ENCODE peak calls at places on chromosome 5, in four cellular contexts. One of them, this sample, is unnamed.

GRCh38 chr5:74630387-74631087 is 10.0 kb downstream of the ENC1 start:
- DNase-seq in prostate gland: no peak
- DNase-seq in choroid plexus epithelial cell: peak; percentile 93
- DNase-seq in NB4: no peak
- DNase-seq in this sample: peak; percentile 93

GRCh38 chr5:153147891-153148623 is 342.4 kb upstream of the GRIA1 start:
- DNase-seq in prostate gland: no peak
- DNase-seq in choroid plexus epithelial cell: peak; percentile 51
- DNase-seq in NB4: peak; percentile 53
- DNase-seq in this sample: peak; percentile 18

GRCh38 chr5:61319388-61320146 is 12.5 kb upstream of the ZSWIM6 start:
- DNase-seq in prostate gland: no peak
- DNase-seq in choroid plexus epithelial cell: peak; percentile 81
- DNase-seq in NB4: peak; percentile 48
- DNase-seq in this sample: no peak

GRCh38 chr5:141508808-141509611 is 20.1 kb downstream of the PCDHGC5 start:
- DNase-seq in prostate gland: no peak
- DNase-seq in choroid plexus epithelial cell: peak; percentile 91
- DNase-seq in NB4: peak; percentile 89
- DNase-seq in this sample: peak; percentile 96

GRCh38 chr5:1901081-1901480 is 18.4 kb upstream of the IRX4 start:
- DNase-seq in prostate gland: no peak
- DNase-seq in choroid plexus epithelial cell: no peak
- DNase-seq in NB4: no peak
- DNase-seq in this sample: peak; percentile 45

GRCh38 chr5:157864067-157864466 is 5.1 kb upstream of the CLINT1 start:
- DNase-seq in prostate gland: no peak
- DNase-seq in choroid plexus epithelial cell: no peak
- DNase-seq in NB4: no peak
- DNase-seq in this sample: no peak

GRCh38 chr5:80181618-80182211 is 74.1 kb downstream of the SERINC5 start:
- DNase-seq in prostate gland: peak; percentile 94
- DNase-seq in choroid plexus epithelial cell: peak; percentile 27
- DNase-seq in NB4: peak; percentile 88
- DNase-seq in this sample: peak; percentile 45

GRCh38 chr5:98904786-98905185 is 24.0 kb downstream of the CHD1 start:
- DNase-seq in prostate gland: no peak
- DNase-seq in choroid plexus epithelial cell: peak; percentile 56
- DNase-seq in NB4: no peak
- DNase-seq in this sample: peak; percentile 10

GRCh38 chr5:79269733-79270166 is 33.8 kb downstream of the JMY start:
- DNase-seq in prostate gland: no peak
- DNase-seq in choroid plexus epithelial cell: no peak
- DNase-seq in NB4: no peak
- DNase-seq in this sample: no peak

GRCh38 chr5:42715791-42716190 is 40.8 kb upstream of the CCDC152 start:
- DNase-seq in prostate gland: no peak
- DNase-seq in choroid plexus epithelial cell: no peak
- DNase-seq in NB4: no peak
- DNase-seq in this sample: no peak

GRCh38 chr5:125874057-125874456 is 549.2 kb upstream of the GRAMD2B start:
- DNase-seq in prostate gland: no peak
- DNase-seq in choroid plexus epithelial cell: no peak
- DNase-seq in NB4: no peak
- DNase-seq in this sample: no peak

GRCh38 chr5:35617435-35618296 is at the start of gene SPEF2:
- DNase-seq in prostate gland: peak; percentile 72
- DNase-seq in choroid plexus epithelial cell: peak; percentile 93
- DNase-seq in NB4: peak; percentile 42
- DNase-seq in this sample: peak; percentile 89

GRCh38 chr5:72624641-72625236 is 117.5 kb upstream of the ZNF366 start:
- DNase-seq in prostate gland: no peak
- DNase-seq in choroid plexus epithelial cell: peak; percentile 50
- DNase-seq in NB4: no peak
- DNase-seq in this sample: peak; percentile 48

GRCh38 chr5:73365301-73365853 is 83.2 kb downstream of the FOXD1 start:
- DNase-seq in prostate gland: no peak
- DNase-seq in choroid plexus epithelial cell: peak; percentile 87
- DNase-seq in NB4: no peak
- DNase-seq in this sample: peak; percentile 95

GRCh38 chr5:95812100-95812472 is 10.4 kb downstream of the GLRX start:
- DNase-seq in prostate gland: no peak
- DNase-seq in choroid plexus epithelial cell: peak; percentile 70
- DNase-seq in NB4: no peak
- DNase-seq in this sample: peak; percentile 55

GRCh38 chr5:72476721-72477120 is 30.5 kb downstream of the ZNF366 start:
- DNase-seq in prostate gland: no peak
- DNase-seq in choroid plexus epithelial cell: no peak
- DNase-seq in NB4: no peak
- DNase-seq in this sample: no peak

GRCh38 chr5:14142856-14143508 is at the start of gene TRIO:
- DNase-seq in prostate gland: peak; percentile 93
- DNase-seq in choroid plexus epithelial cell: peak; percentile 93
- DNase-seq in NB4: peak; percentile 71
- DNase-seq in this sample: peak; percentile 92

GRCh38 chr5:111863801-111864200 is 106.8 kb upstream of the NREP start:
- DNase-seq in prostate gland: no peak
- DNase-seq in choroid plexus epithelial cell: peak; percentile 23
- DNase-seq in NB4: peak; percentile 38
- DNase-seq in this sample: no peak

GRCh38 chr5:109900911-109901627 is 211.3 kb downstream of the MAN2A1 start:
- DNase-seq in prostate gland: no peak
- DNase-seq in choroid plexus epithelial cell: no peak
- DNase-seq in NB4: no peak
- DNase-seq in this sample: no peak

GRCh38 chr5:92861531-92862285 is 719.3 kb downstream of the NR2F1-AS1 start:
- DNase-seq in prostate gland: no peak
- DNase-seq in choroid plexus epithelial cell: no peak
- DNase-seq in NB4: no peak
- DNase-seq in this sample: no peak

GRCh38 chr5:90297045-90297764 is 112.4 kb downstream of the CETN3 start:
- DNase-seq in prostate gland: no peak
- DNase-seq in choroid plexus epithelial cell: no peak
- DNase-seq in NB4: no peak
- DNase-seq in this sample: no peak

GRCh38 chr5:114450516-114450909 is 88.6 kb downstream of the KCNN2 start:
- DNase-seq in prostate gland: no peak
- DNase-seq in choroid plexus epithelial cell: peak; percentile 7
- DNase-seq in NB4: peak; percentile 6
- DNase-seq in this sample: peak; percentile 8

GRCh38 chr5:67960939-67961338 is 254.6 kb upstream of the PIK3R1 start:
- DNase-seq in prostate gland: no peak
- DNase-seq in choroid plexus epithelial cell: no peak
- DNase-seq in NB4: no peak
- DNase-seq in this sample: no peak

GRCh38 chr5:65213921-65214525 is 267.7 kb downstream of the ADAMTS6 start:
- DNase-seq in prostate gland: no peak
- DNase-seq in choroid plexus epithelial cell: peak; percentile 69
- DNase-seq in NB4: peak; percentile 18
- DNase-seq in this sample: peak; percentile 48

GRCh38 chr5:57532513-57533497 is 50.2 kb upstream of the ACTBL2 start:
- DNase-seq in prostate gland: no peak
- DNase-seq in choroid plexus epithelial cell: peak; percentile 56
- DNase-seq in NB4: no peak
- DNase-seq in this sample: peak; percentile 26

GRCh38 chr5:45274241-45274640 is 421.9 kb downstream of the HCN1 start:
- DNase-seq in prostate gland: no peak
- DNase-seq in choroid plexus epithelial cell: no peak
- DNase-seq in NB4: no peak
- DNase-seq in this sample: no peak

GRCh38 chr5:59596586-59597348 is 296.8 kb downstream of the PDE4D start:
- DNase-seq in prostate gland: no peak
- DNase-seq in choroid plexus epithelial cell: peak; percentile 77
- DNase-seq in NB4: peak; percentile 66
- DNase-seq in this sample: peak; percentile 14

GRCh38 chr5:115209279-115209678 is 39.6 kb upstream of the TRIM36 start:
- DNase-seq in prostate gland: no peak
- DNase-seq in choroid plexus epithelial cell: peak; percentile 45
- DNase-seq in NB4: peak; percentile 94
- DNase-seq in this sample: no peak

GRCh38 chr5:150573867-150574817 is 66.2 kb downstream of the NDST1 start:
- DNase-seq in prostate gland: no peak
- DNase-seq in choroid plexus epithelial cell: peak; percentile 43
- DNase-seq in NB4: no peak
- DNase-seq in this sample: no peak

GRCh38 chr5:138469540-138470321 is 4.5 kb downstream of the EGR1 start:
- DNase-seq in prostate gland: no peak
- DNase-seq in choroid plexus epithelial cell: peak; percentile 77
- DNase-seq in NB4: no peak
- DNase-seq in this sample: no peak

GRCh38 chr5:159609359-159609758 is 279.1 kb upstream of the IL12B start:
- DNase-seq in prostate gland: no peak
- DNase-seq in choroid plexus epithelial cell: peak; percentile 15
- DNase-seq in NB4: no peak
- DNase-seq in this sample: no peak

GRCh38 chr5:61941637-61942036 is 364.4 kb upstream of the KIF2A start:
- DNase-seq in prostate gland: no peak
- DNase-seq in choroid plexus epithelial cell: no peak
- DNase-seq in NB4: no peak
- DNase-seq in this sample: no peak

GRCh38 chr5:57386958-57387357 is 95.7 kb downstream of the ACTBL2 start:
- DNase-seq in prostate gland: no peak
- DNase-seq in choroid plexus epithelial cell: peak; percentile 61
- DNase-seq in NB4: peak; percentile 32
- DNase-seq in this sample: peak; percentile 72

GRCh38 chr5:1208743-1209551 is 7.6 kb downstream of the SLC6A19 start:
- DNase-seq in prostate gland: no peak
- DNase-seq in choroid plexus epithelial cell: peak; percentile 28
- DNase-seq in NB4: no peak
- DNase-seq in this sample: peak; percentile 20

DNA sequence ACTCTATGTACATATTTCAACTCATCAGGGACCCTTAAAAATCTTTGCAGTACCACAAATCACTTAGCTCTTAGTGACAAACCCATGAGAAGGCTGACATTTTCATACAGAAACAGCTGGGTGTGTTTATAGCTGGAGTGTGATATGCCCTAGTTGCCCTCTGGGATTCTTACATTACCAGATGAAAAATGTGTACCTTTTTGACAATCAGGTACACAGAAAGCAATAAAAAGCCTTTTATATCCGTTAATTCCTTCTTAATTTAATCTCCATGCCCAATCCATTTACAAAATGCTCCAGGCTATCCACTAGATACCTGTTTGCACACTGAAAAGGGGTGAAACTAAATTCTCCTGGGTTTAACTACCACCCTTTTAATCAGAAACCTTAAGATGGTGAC is 222.9 kb downstream of the KIAA0825 start:
- DNase-seq in prostate gland: no peak
- DNase-seq in choroid plexus epithelial cell: no peak
- DNase-seq in NB4: no peak
- DNase-seq in this sample: no peak
- TF ChIP-seq CTCF in prostate gland: no peak
- TF ChIP-seq CTCF in choroid plexus epithelial cell: no peak
- TF ChIP-seq CTCF in NB4: no peak
- TF ChIP-seq CTCF in this sample: no peak

DNA sequence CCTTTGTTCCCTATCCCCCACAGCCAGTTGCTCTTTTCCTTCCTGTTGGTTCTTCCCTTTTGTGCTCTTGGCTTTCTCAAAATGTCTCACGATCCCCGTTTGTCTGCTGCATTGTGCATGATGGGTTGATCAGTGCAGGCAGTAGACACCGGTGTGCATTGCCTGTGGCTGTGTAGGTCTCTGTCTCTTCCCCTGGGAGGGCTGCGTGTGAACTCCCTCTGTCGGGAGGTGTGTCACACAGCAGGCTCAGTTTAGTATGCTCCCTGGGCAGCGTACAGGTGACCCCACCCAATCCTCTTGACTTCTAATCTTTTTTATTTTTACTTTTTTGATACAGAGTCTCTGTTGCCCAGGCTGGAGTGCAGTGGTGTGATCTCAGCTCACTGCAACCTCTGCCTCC is 265.3 kb downstream of the FSTL4 start:
- DNase-seq in prostate gland: no peak
- DNase-seq in choroid plexus epithelial cell: no peak
- DNase-seq in NB4: no peak
- DNase-seq in this sample: no peak
- TF ChIP-seq CTCF in prostate gland: no peak
- TF ChIP-seq CTCF in choroid plexus epithelial cell: no peak
- TF ChIP-seq CTCF in NB4: no peak
- TF ChIP-seq CTCF in this sample: no peak

GRCh38 chr5:131263648-131264452 is at the start of gene CDC42SE2:
- DNase-seq in prostate gland: peak; percentile 80
- DNase-seq in choroid plexus epithelial cell: peak; percentile 86
- DNase-seq in NB4: peak; percentile 94
- DNase-seq in this sample: peak; percentile 67
- TF ChIP-seq CTCF in prostate gland: no peak
- TF ChIP-seq CTCF in choroid plexus epithelial cell: no peak
- TF ChIP-seq CTCF in NB4: no peak
- TF ChIP-seq CTCF in this sample: no peak

DNA sequence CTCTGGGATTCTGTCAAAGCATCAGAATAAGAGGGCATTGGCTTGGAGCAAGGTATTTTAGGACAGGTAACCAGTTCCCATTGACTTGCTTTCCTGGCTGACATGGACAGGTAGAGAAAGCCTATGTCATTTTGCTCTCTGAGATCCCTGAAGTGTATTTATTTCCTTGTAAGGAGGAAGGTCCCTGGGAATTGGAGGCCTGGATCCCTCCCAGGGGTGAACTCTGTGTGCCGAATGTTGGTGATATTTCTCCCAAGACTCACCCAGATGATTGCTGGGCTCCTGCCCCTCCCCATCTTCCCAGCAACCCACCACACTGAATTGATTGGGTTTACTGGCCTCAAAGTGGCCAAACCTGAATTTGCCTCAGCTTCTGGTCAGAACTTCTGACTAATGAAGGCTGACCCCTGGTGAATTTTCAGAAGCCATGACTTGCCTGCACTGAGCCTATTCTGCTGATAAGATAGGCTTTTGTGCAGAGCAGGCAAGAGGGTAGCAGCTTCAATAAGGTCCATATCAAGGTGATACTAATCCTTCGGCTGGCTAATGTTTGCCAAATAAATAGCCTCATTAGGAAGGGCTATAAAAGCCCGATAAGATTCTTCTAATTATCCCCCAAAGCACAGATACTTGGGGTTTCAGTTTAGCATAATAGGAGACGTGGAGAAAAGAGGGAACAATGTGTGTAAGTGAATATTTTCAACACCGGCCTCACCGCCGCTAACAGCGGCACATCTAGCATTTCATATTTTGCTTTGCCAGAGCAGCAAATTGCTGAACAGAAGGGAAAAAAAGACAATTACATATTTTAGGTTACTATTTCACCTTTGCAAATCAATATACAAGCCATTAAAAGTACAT is 152.9 kb upstream of the PITX1 start:
- DNase-seq in prostate gland: no peak
- DNase-seq in choroid plexus epithelial cell: no peak
- DNase-seq in NB4: no peak
- DNase-seq in this sample: no peak
- TF ChIP-seq CTCF in prostate gland: no peak
- TF ChIP-seq CTCF in choroid plexus epithelial cell: no peak
- TF ChIP-seq CTCF in NB4: no peak
- TF ChIP-seq CTCF in this sample: no peak

DNA sequence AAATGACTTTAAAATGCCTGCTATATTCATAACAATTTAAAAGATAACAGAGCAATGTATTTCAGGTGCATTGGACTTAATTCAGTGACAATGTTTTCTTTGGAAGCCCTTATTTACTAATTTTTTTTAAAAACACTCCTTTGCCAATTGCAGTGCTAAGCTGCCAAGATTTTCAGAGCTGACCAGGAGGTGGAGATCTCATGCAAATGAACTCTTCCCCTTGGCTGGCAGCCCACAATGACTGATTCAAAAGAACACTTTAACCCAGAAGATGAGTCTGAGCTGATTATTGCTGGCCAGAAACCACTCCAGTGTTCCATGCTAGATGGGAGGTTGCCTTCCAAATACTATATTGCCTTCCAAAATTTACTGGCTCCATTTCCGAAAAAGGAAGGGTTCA is 128.3 kb upstream of the CCNH start:
- DNase-seq in prostate gland: peak; percentile 46
- DNase-seq in choroid plexus epithelial cell: peak; percentile 61
- DNase-seq in NB4: peak; percentile 8
- DNase-seq in this sample: peak; percentile 51
- TF ChIP-seq CTCF in prostate gland: no peak
- TF ChIP-seq CTCF in choroid plexus epithelial cell: no peak
- TF ChIP-seq CTCF in NB4: no peak
- TF ChIP-seq CTCF in this sample: no peak